ENCODE peak calls at places on chromosomes 2 and 18, in eight cellular contexts. K is endothelial cell of umbilical vein, F is GM12878, D is H1, B is A549, C is HCT116, Y is K562, W is HepG2. I is an unnamed sample.

GRCh38 chr2:126748188-126748760 is 92.3 kb downstream of the GYPC start:
- DNase-seq in F (no peak), Y (no peak), C (no peak), B (no peak), K (no peak), D (no peak), W (no peak), I (no peak)

GRCh38 chr2:101738649-101739048 is 41.1 kb downstream of the MAP4K4 start:
- DNase-seq in W (no peak), C (no peak), Y (no peak), B (no peak), K (no peak), D (no peak), F (no peak), I (no peak)

GRCh38 chr2:64393611-64394010 is 60.4 kb upstream of the LGALSL start:
- DNase-seq in D (no peak), Y (no peak), K (no peak), F (no peak), C (no peak), W (no peak), B (no peak), I (no peak)

GRCh38 chr2:241550616-241551580 is 7.6 kb upstream of the BOK start:
- DNase-seq in B (no peak), C (no peak), D (no peak), Y (no peak), K (no peak), F (no peak), W (no peak), I (no peak)

GRCh38 chr2:196113061-196113974 is 44.7 kb upstream of the DNAH7 start:
- DNase-seq in K (no peak), Y (no peak), D (no peak), F (no peak), B (no peak), W (no peak), C (no peak), I (no peak)

GRCh38 chr2:143683977-143684376 is 554.8 kb downstream of the ARHGAP15 start:
- DNase-seq in K (no peak), C (no peak), F (no peak), Y (no peak), D (no peak), W (no peak), B (no peak), I (no peak)

GRCh38 chr18:79568543-79569205 is 110.9 kb upstream of the CTDP1 start:
- DNase-seq in K (no peak), B (no peak), D (no peak), C (no peak), F (no peak), Y (no peak), W (no peak), I (no peak)

GRCh38 chr2:9345997-9346396 is 77.3 kb downstream of the ITGB1BP1 start:
- DNase-seq in W (no peak), Y (no peak), D (no peak), K (no peak), C (no peak), F (no peak), B (no peak), I (no peak)

GRCh38 chr2:232528746-232529445 is 2.9 kb downstream of the CHRND start:
- DNase-seq in F (no peak), C (no peak), Y (no peak), B (no peak), W (no peak), K (no peak), D (no peak), I (no peak)

GRCh38 chr2:28392297-28393114 is at the start of gene FOSL2:
- DNase-seq in B (peak), K (peak), D (peak), W (peak), C (peak), Y (peak), F (peak), I (peak)
- TF ChIP-seq CTCF in B (no peak), K (no peak), D (no peak), W (peak), C (no peak), Y (no peak), F (peak), I (no peak)

DNA sequence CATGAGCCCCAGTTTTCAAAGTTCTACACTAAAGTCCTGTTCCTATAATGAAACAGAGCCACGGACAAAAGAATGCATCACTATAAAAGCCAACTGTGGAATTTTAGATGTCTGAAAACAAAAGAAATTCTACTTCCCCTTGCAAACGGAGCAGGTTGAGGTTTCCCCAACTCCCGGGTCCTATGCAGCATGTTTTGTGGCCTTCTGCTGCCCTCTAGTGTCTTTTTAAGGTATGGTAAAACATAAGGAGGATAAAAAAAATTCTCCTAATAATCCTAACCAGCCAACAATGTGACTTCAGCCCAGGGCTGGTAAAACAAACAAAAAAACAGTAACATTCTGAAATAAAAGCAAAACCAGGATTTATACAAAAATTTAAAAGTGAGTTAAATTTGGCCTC is 539.5 kb downstream of the NRXN1 start:
- DNase-seq in Y (peak), W (peak), F (peak), K (peak), D (peak), B (peak), C (peak), I (peak)
- TF ChIP-seq MAX in Y (no peak), W (no peak), F (no peak), K (no peak), D (no peak), B (no peak), C (no peak), I (no peak)

DNA sequence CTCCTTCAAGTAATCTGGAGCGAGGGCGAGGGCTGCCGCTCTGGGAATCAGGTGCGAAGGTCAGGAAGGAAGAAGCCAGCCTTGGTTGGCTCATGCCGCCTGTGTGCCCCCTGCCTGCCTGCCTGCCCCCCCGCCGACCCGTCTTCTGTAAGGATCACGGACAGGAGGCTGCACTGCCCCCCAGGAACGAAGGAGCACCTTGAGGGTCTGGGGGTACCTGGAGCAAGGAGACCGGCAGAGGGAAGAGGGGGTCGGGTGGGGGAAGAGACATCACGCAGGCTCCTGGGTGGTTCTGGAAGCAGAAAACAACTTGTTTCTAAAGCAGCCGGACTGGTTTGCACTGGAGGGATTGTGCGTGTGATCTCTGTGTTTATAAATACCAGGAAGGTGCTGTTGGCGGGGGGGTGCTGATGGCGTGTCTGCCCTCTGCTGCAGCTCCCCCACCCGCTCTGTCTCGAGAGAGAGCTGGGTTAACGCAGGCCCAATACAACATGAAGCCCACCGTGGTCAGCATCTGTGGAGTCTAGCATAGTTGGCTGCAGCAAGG is 1.7 kb downstream of the FOSL2 start:
- DNase-seq in K (peak), W (no peak), F (no peak), B (peak), C (no peak), Y (no peak), D (no peak), I (peak)
- TF ChIP-seq POLR2A in K (peak), W (no peak), F (no peak), B (no peak), C (no peak), Y (no peak), D (no peak), I (no peak)

GRCh38 chr2:41283079-41283765 is 764.6 kb upstream of the PKDCC start:
- DNase-seq in W (no peak), K (no peak), C (no peak), Y (no peak), B (no peak), D (no peak), F (no peak), I (no peak)
- TF ChIP-seq CTCF in W (peak), K (peak), C (no peak), Y (no peak), B (no peak), D (peak), F (no peak), I (no peak)

DNA sequence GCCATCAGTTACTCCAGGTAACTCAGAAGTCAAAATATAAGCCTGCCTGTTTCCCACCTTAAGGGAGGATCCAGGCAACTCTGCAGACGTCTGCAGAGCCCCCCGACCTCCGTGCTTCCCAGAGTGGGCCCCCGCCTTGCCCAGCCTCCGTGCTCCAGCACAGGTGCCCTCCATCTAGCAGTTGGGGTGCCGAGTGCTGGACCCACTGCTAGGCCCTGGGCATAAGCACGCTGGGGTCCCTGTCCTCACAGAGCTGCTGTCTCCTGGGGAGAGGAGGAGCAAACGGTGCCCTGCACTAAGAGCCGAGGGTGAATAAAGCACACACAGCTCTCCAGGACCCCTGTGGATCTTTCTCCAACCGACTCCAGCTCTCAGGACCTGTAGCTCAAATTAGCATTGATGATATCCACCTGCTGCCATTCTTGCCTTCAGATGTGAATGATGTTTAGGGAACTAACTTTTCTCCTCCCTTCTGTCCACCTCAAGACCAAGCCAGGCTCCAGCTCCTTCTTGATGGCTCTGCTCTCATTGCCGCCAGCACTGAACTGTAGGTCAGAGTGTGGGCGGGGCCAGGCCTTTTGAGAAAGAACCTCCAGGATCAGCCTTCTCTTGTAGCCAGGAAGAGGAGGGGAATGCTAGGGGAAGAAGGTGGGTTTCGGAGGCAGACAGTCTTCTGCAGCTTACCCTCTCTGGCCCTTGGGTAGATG is 121.2 kb downstream of the SMAD7 start:
- DNase-seq in B (no peak), K (no peak), Y (no peak), D (no peak), W (no peak), C (no peak), F (no peak), I (no peak)
- TF ChIP-seq MAX in B (no peak), K (no peak), Y (no peak), D (no peak), W (no peak), C (no peak), F (no peak), I (no peak)

GRCh38 chr2:23926750-23927627 is at the start of gene ATAD2B:
- DNase-seq in C (peak), Y (peak), W (peak), F (peak), K (peak), D (peak), B (peak), I (peak)

GRCh38 chr2:23924589-23925359 is 2.1 kb downstream of the ATAD2B start:
- DNase-seq in B (no peak), F (no peak), K (peak), C (no peak), D (no peak), Y (no peak), W (no peak), I (peak)

GRCh38 chr2:23926289-23926749 is 604 bp downstream of the ATAD2B start:
- DNase-seq in B (no peak), D (no peak), W (no peak), Y (peak), K (no peak), F (no peak), C (no peak), I (peak)

DNA sequence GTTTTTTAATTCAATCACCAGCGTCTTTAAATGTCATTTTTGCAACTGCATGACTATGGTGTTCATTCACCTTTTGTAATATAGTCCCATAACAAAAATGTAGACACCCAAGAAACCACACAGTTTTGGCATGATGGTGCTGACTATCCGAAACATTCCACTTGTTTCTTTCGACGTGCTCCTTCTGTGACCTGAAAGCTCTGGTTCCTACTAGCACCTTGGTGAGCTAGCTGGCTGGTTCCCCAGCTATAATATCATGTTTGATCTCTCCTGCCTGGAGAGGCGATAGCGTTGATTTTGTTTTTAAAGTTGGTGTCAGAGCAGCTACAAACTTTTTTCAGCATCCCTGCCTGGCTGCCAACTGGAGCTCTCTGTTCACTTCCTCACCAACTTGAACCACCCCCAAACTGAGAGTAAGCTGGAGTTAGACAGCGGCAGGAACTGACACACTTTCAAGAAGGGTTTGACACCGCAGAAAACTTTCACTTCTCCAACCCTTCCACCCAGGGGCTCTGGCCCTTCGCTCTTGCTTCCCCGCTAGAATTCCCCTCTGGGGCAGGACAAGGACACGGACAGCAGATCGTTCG is 1.1 kb downstream of the ATAD2B start:
- DNase-seq in D (no peak), F (peak), Y (peak), K (peak), C (no peak), B (peak), W (peak), I (peak)
- TF ChIP-seq POLR2A in D (no peak), F (peak), Y (no peak), K (no peak), C (no peak), B (no peak), W (no peak), I (peak)

DNA sequence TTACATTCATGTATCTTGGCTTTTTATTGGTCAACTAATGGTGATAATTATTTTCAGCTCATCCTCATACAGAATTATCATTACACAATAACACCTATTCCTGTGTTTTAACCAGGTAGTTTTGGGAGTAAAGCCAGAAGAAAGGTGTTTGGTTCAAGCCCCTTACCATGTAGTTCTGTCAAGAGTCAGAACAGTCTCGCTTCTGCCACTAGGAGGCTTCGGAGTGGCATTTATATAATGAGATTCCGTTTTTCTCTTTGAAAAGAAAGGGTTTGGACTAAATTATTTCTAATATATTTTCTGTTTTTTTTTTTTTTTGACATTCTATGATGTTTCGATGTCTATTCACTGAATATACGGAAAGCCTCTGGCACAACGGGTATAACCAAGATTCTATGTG is 217.8 kb downstream of the CDH7 start:
- DNase-seq in B (peak), Y (no peak), F (no peak), W (no peak), D (no peak), C (no peak), K (no peak), I (no peak)
- TF ChIP-seq CTCF in B (no peak), Y (no peak), F (no peak), W (no peak), D (peak), C (no peak), K (no peak), I (no peak)